ENCODE peak calls at places on chromosomes 13 and 19, in seven cellular contexts. X is NCI-H1092; F is kidney epithelial cell; P is stimulated activated CD4-positive, alpha-beta T cell treated with anti-CD3 and anti-CD28 coated beads, Interleukin-12 subunit alpha, Interleukin-12 subunit beta, amount 100 ng/mL, for 48 hours; W is cardiac muscle cell; G is AG04450; S is activated T-helper 2 cell treated with anti-CD3 and anti-CD28 coated beads, Interferon-gamma antibody, Interleukin-2, Interleukin-4, amounts not matched to agents 10 μg/mL and 5 μg/mL and 100 μg/mL, durations not matched to agents 14 hours and 24 hours and 36 hours. A is an unnamed sample.

GRCh38 chr19:11659612-11660011 is 62.3 kb downstream of the ZNF627 start:
- DNase-seq in X (no peak), F (no peak), P (no peak), W (peak; percentile 10), G (no peak), S (no peak), A (no peak)

GRCh38 chr19:50794778-50795664 is 4.8 kb downstream of the ACP4 start:
- DNase-seq in X (no peak), F (no peak), P (no peak), W (no peak), G (no peak), S (no peak), A (peak; percentile 70)

GRCh38 chr19:44748426-44749254 is at the start of gene BCL3:
- DNase-seq in X (no peak), F (no peak), P (peak; percentile 33), W (peak; percentile 88), G (no peak), S (peak; percentile 76), A (no peak)

GRCh38 chr19:33134571-33135041 is 2.7 kb downstream of the WDR88 start:
- DNase-seq in X (no peak), F (no peak), P (peak; percentile 48), W (no peak), G (no peak), S (peak; percentile 40), A (no peak)

GRCh38 chr19:18259848-18260247 is 14.4 kb downstream of the IQCN start:
- DNase-seq in X (no peak), F (no peak), P (no peak), W (peak; percentile 46), G (no peak), S (no peak), A (no peak)

GRCh38 chr13:38566526-38566925 is 120.4 kb upstream of the FREM2 start:
- DNase-seq in X (peak; percentile 66), F (no peak), P (no peak), W (peak; percentile 14), G (no peak), S (no peak), A (no peak)

GRCh38 chr13:113178070-113178895 is 19.8 kb downstream of the PROZ start:
- DNase-seq in X (no peak), F (peak; percentile 51), P (no peak), W (peak; percentile 86), G (peak; percentile 97), S (no peak), A (no peak)

GRCh38 chr19:34278783-34279182 is 24.4 kb downstream of the GARRE1 start:
- DNase-seq in X (no peak), F (no peak), P (no peak), W (no peak), G (no peak), S (no peak), A (no peak)

GRCh38 chr13:77861716-77862115 is 56.9 kb downstream of the EDNRB start:
- DNase-seq in X (no peak), F (no peak), P (no peak), W (peak; percentile 48), G (no peak), S (no peak), A (no peak)

GRCh38 chr19:610801-611505 is 21.3 kb downstream of the HCN2 start:
- DNase-seq in X (no peak), F (no peak), P (peak; percentile 42), W (peak; percentile 95), G (peak; percentile 33), S (peak; percentile 63), A (peak; percentile 57)

GRCh38 chr19:18634612-18635290 is 2.1 kb upstream of the KLHL26 start:
- DNase-seq in X (no peak), F (no peak), P (no peak), W (no peak), G (no peak), S (no peak), A (no peak)

GRCh38 chr13:75437582-75438318 is 44.2 kb downstream of the TBC1D4 start:
- DNase-seq in X (no peak), F (no peak), P (no peak), W (peak; percentile 65), G (no peak), S (no peak), A (peak; percentile 66)

GRCh38 chr19:41302624-41303351 is 7.2 kb upstream of the CCDC97 start:
- DNase-seq in X (no peak), F (no peak), P (peak; percentile 60), W (no peak), G (no peak), S (peak; percentile 49), A (no peak)

GRCh38 chr19:46660601-46661019 is 372 bp downstream of the DACT3 start:
- DNase-seq in X (no peak), F (no peak), P (no peak), W (no peak), G (no peak), S (no peak), A (no peak)

GRCh38 chr13:24167666-24168391 is 7.3 kb downstream of the SPATA13 start:
- DNase-seq in X (no peak), F (no peak), P (no peak), W (no peak), G (no peak), S (no peak), A (no peak)

GRCh38 chr13:59409211-59409610 is 754.5 kb downstream of the DIAPH3 start:
- DNase-seq in X (peak; percentile 81), F (no peak), P (no peak), W (peak; percentile 80), G (peak; percentile 32), S (no peak), A (peak; percentile 31)

GRCh38 chr19:3570619-3571018 is 2.1 kb upstream of the HMG20B start:
- DNase-seq in X (no peak), F (no peak), P (no peak), W (no peak), G (no peak), S (no peak), A (no peak)

GRCh38 chr19:18160792-18161690 is 8.1 kb downstream of the PIK3R2 start:
- DNase-seq in X (peak; percentile 52), F (no peak), P (peak; percentile 64), W (peak; percentile 71), G (no peak), S (peak; percentile 78), A (peak; percentile 13)

GRCh38 chr13:34352958-34353357 is 535.0 kb downstream of the RFC3 start:
- DNase-seq in X (no peak), F (no peak), P (no peak), W (no peak), G (no peak), S (no peak), A (no peak)

GRCh38 chr19:35027851-35028599 is 2.2 kb upstream of the SCN1B start:
- DNase-seq in X (no peak), F (no peak), P (no peak), W (peak; percentile 48), G (no peak), S (no peak), A (no peak)

GRCh38 chr13:113863511-113864302 is at the start of gene GAS6:
- DNase-seq in X (peak; percentile 40), F (no peak), P (no peak), W (peak; percentile 31), G (no peak), S (no peak), A (no peak)

GRCh38 chr19:48350856-48351255 is 12.9 kb downstream of the TMEM143 start:
- DNase-seq in X (no peak), F (no peak), P (no peak), W (no peak), G (no peak), S (no peak), A (peak; percentile 80)

GRCh38 chr19:12450817-12451216 is 10.0 kb upstream of the ZNF443 start:
- DNase-seq in X (no peak), F (no peak), P (no peak), W (no peak), G (no peak), S (no peak), A (no peak)

GRCh38 chr13:113969311-113969972 is 4.4 kb downstream of the C13orf46 start:
- DNase-seq in X (no peak), F (no peak), P (no peak), W (no peak), G (no peak), S (no peak), A (no peak)

GRCh38 chr19:7833225-7834156 is 3.5 kb downstream of the EVI5L start:
- DNase-seq in X (no peak), F (no peak), P (no peak), W (peak; percentile 79), G (no peak), S (no peak), A (peak; percentile 53)

GRCh38 chr19:45245826-45246225 is 619 bp upstream of the EXOC3L2 start:
- DNase-seq in X (no peak), F (no peak), P (no peak), W (peak; percentile 51), G (no peak), S (no peak), A (no peak)

GRCh38 chr19:31513841-31514240 is 164.6 kb upstream of the TSHZ3 start:
- DNase-seq in X (no peak), F (no peak), P (no peak), W (no peak), G (no peak), S (no peak), A (no peak)

GRCh38 chr13:42708391-42708790 is 73.0 kb upstream of the FAM216B start:
- DNase-seq in X (no peak), F (no peak), P (no peak), W (no peak), G (no peak), S (no peak), A (no peak)

A was measured in DMS 273 treated with DMSO at 0.1 percent for 48 hours.